ENCODE peak calls at places on chromosomes 2 and 18, in four cellular contexts. X, T, G and E are unnamed samples.

GRCh38 chr18:49094979-49095632 is 144.3 kb upstream of the SMAD7 start:
- DNase-seq in X (no peak), T (no peak), G (no peak), E (no peak)

GRCh38 chr18:8705280-8705940 is at the start of gene MTCL1:
- DNase-seq in X (peak; percentile 89), T (peak; percentile 58), G (no peak), E (no peak)

GRCh38 chr2:66555076-66555475 is 120.2 kb downstream of the MEIS1 start:
- DNase-seq in X (no peak), T (peak; percentile 17), G (no peak), E (no peak)

GRCh38 chr2:23905155-23905554 is 21.8 kb downstream of the ATAD2B start:
- DNase-seq in X (no peak), T (peak; percentile 65), G (no peak), E (peak; percentile 17)

GRCh38 chr18:23824235-23824634 is 135.0 kb downstream of the LAMA3 start:
- DNase-seq in X (no peak), T (no peak), G (no peak), E (no peak)

GRCh38 chr18:25349131-25349925 is 2.6 kb downstream of the ZNF521 start:
- DNase-seq in X (peak; percentile 69), T (no peak), G (no peak), E (no peak)

GRCh38 chr2:64315561-64315960 is 138.4 kb upstream of the LGALSL start:
- DNase-seq in X (no peak), T (no peak), G (no peak), E (no peak)

GRCh38 chr2:37080231-37080630 is 3.9 kb downstream of the HEATR5B start:
- DNase-seq in X (peak; percentile 32), T (no peak), G (no peak), E (no peak)

GRCh38 chr2:113894156-113894743 is 4.4 kb downstream of the ACTR3 start:
- DNase-seq in X (no peak), T (peak; percentile 48), G (no peak), E (peak; percentile 81)

GRCh38 chr2:160694631-160695030 is 201.0 kb upstream of the RBMS1 start:
- DNase-seq in X (no peak), T (no peak), G (no peak), E (no peak)

GRCh38 chr2:240465765-240466578 is 30.5 kb downstream of the GPC1 start:
- DNase-seq in X (peak; percentile 32), T (no peak), G (no peak), E (no peak)

GRCh38 chr2:85548608-85548900 is 9.6 kb downstream of the MAT2A start:
- DNase-seq in X (no peak), T (no peak), G (no peak), E (no peak)

GRCh38 chr18:43563780-43564179 is 286.5 kb upstream of the SYT4 start:
- DNase-seq in X (peak; percentile 40), T (no peak), G (no peak), E (peak; percentile 12)

GRCh38 chr2:205511221-205511620 is 171.1 kb upstream of the NRP2 start:
- DNase-seq in X (no peak), T (no peak), G (no peak), E (no peak)
- TF ChIP-seq SMC3 in X (no peak), T (no peak), G (no peak), E (no peak)

GRCh38 chr2:158733430-158733755 is 61.7 kb upstream of the DAPL1 start:
- DNase-seq in X (no peak), T (no peak), G (no peak), E (no peak)
- TF ChIP-seq SIN3A in X (no peak), T (no peak), G (no peak), E (no peak)

DNA sequence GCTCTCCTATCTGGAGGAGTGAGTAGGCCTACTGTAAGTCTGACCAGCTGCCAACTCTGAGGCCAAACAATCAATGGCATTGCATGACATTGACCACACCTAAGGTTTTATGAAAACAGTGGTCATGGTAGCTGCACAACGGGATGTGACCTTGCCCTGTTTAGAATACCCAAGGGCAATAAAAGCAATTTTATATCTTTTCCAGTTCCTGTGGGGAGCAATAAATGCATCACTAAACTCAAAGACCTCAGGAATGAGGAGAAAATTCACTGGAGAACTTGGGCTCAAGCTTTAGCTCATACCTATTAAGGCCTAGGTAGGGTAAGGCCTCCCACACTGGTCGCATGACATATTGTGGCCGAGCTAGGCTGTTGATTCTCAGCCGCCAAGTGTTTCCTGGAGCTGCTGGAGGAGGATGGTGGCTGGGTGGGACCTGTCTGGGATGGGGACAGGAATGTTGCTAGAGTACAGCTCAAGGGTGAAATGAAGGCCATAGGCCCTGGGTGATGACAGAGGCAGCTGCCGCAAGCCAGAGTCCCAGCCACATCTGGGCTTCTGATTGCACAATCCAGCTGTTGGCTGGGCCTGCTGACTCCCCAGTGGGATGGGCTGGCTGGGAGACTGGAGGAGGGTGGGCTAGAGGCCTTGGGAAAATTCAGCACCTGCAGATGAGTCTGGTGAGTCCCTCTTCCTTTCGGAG is 313.7 kb downstream of the CYP26B1 start:
- DNase-seq in X (no peak), T (no peak), G (no peak), E (no peak)
- TF ChIP-seq SMC3 in X (no peak), T (no peak), G (no peak), E (no peak)

GRCh38 chr2:175892046-175892445 is 110.0 kb downstream of the LNPK start:
- DNase-seq in X (no peak), T (no peak), G (no peak), E (no peak)
- TF ChIP-seq SIN3A in X (no peak), T (no peak), G (no peak), E (no peak)

GRCh38 chr2:163601377-163601776 is 134.4 kb downstream of the FIGN start:
- DNase-seq in X (no peak), T (no peak), G (no peak), E (no peak)
- TF ChIP-seq SMC3 in X (no peak), T (no peak), G (no peak), E (no peak)

GRCh38 chr2:60474301-60474700 is 79.2 kb downstream of the BCL11A start:
- DNase-seq in X (no peak), T (no peak), G (no peak), E (no peak)

GRCh38 chr2:60470340-60470739 is 83.1 kb downstream of the BCL11A start:
- DNase-seq in X (no peak), T (no peak), G (no peak), E (no peak)

GRCh38 chr2:60475311-60475830 is 78.1 kb downstream of the BCL11A start:
- DNase-seq in X (no peak), T (no peak), G (no peak), E (no peak)

GRCh38 chr2:60472026-60472425 is 81.4 kb downstream of the BCL11A start:
- DNase-seq in X (no peak), T (no peak), G (no peak), E (no peak)

DNA sequence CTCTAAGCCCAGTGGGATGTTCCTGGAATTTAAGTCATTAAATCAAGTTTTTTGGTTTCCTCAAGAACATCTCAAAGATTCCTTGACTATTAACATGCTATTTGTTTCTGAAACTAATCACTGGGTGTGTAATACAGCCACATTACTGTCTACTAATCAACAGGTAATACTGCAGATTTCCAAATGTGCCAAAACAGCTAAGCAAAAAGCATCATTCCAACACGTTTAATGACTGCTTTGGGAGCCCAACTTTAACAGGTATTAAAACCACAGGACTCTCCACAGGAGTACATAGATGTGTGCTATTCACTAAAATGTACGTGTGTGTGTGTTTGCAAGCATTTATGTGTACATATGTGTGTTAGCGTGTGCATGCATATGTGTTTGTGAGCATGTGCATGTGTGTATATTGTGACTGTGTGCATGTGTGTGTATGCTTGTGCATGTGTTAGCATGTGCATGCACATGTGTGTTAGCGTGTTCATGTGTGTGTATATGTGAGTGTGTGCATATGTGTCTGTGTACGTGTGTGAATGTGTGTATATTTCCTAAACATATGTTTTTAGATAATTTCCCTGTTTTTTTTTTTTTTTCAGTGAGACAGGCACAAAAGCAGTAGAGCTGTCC is 80.7 kb downstream of the BCL11A start:
- DNase-seq in X (no peak), T (no peak), G (no peak), E (no peak)
- TF ChIP-seq SIN3A in X (no peak), T (no peak), G (no peak), E (no peak)

GRCh38 chr2:177886824-177887223 is 185.8 kb downstream of the PDE11A start:
- DNase-seq in X (no peak), T (no peak), G (no peak), E (no peak)

GRCh38 chr2:177885828-177886466 is 186.6 kb downstream of the PDE11A start:
- DNase-seq in X (no peak), T (no peak), G (no peak), E (no peak)

GRCh38 chr2:177889812-177890460 is 182.6 kb downstream of the PDE11A start:
- DNase-seq in X (no peak), T (no peak), G (no peak), E (no peak)

GRCh38 chr2:177887722-177888121 is 184.9 kb downstream of the PDE11A start:
- DNase-seq in X (no peak), T (no peak), G (no peak), E (no peak)

DNA sequence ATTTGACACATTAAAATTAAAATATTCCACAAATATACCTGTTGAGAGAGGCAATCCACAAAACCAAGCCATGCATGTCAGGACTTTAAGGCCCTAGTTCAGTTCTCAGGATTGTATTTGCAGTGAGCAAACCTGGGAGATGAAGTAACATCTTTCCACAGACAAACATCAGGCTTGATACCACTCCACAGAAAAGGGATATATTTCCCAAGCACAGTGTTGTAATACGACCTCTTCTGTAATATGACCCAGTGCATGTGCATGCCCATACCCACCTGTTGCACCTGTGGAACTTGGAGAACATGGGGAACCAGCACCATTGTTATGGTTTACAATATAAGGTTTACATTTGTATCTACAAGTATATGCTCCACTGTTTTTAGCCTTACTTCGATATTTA is 184.0 kb downstream of the PDE11A start:
- DNase-seq in X (no peak), T (no peak), G (no peak), E (no peak)
- TF ChIP-seq SMC3 in X (no peak), T (no peak), G (no peak), E (no peak)

DNA sequence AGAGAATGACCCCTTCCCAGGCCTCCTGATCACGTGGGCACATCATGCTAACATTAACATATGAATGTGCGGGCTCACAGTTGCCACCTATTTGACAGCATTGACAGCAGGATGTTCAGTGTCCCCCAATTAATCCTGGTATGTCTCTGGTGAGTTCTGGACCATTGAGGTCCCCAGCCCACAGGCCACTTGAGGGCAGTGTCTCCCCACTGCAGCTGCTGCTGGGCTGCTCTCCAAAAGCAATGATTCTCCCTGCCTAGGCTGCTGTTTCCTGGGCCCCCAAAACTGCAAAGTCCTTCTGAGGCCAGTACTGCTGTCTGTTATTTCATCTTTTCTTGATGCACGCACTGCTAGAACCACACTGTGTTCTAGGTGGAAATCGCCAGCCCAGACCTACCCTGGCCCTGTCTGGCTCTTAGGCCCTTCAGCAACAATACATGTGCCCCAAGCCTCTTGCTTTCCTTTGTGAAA is 52.7 kb upstream of the MAPK4 start:
- DNase-seq in X (peak; percentile 61), T (peak; percentile 41), G (no peak), E (peak; percentile 13)
- TF ChIP-seq SIN3A in X (no peak), T (no peak), G (no peak), E (no peak)